ENCODE peak calls at places on chromosomes 4 and X, in ten cellular contexts. H is stimulated activated CD8-positive, alpha-beta memory T cell treated with anti-CD3 and anti-CD28 coated beads, Interleukin-2, amount 100 ng/mL, for 48 hours; R is IMR-90; M is globus pallidus; N is substantia nigra; Y is NCI-H774; A is nephron progenitor cell; O is AG04450; W is cerebellum; Q is HFF-Myc. P is an unnamed sample.

GRCh38 chrX:9465380-9466114 is 689 bp downstream of the TBL1X start:
- DNase-seq in W (no peak), H (no peak), R (no peak), Y (no peak), M (no peak), O (no peak), Q (no peak), N (peak; percentile 34), A (peak; percentile 29), P (no peak)

GRCh38 chr4:183080372-183081115 is 18.5 kb upstream of the WWC2 start:
- DNase-seq in Q (no peak), Y (no peak), M (no peak), H (no peak), N (no peak), A (no peak), W (peak; percentile 22), O (no peak), R (no peak), P (no peak)

GRCh38 chr4:185238261-185238681 is 28.9 kb downstream of the SNX25 start:
- DNase-seq in N (no peak), R (peak; percentile 84), O (peak; percentile 30), M (no peak), W (no peak), Q (no peak), Y (no peak), A (no peak), H (no peak), P (no peak)

GRCh38 chrX:14946721-14947120 is 73.5 kb downstream of the MOSPD2 start:
- DNase-seq in O (no peak), M (no peak), Y (no peak), R (no peak), A (no peak), N (no peak), W (no peak), Q (no peak), H (no peak), P (no peak)

GRCh38 chr4:3835527-3836040 is 69.4 kb downstream of the ADRA2C start:
- DNase-seq in O (no peak), Y (no peak), H (no peak), N (no peak), W (no peak), A (no peak), Q (no peak), R (no peak), M (no peak), P (no peak)

GRCh38 chr4:141686146-141686775 is 49.9 kb downstream of the IL15 start:
- DNase-seq in M (no peak), A (no peak), N (no peak), O (no peak), H (no peak), W (no peak), Q (peak; percentile 24), Y (no peak), R (peak; percentile 52), P (no peak)

GRCh38 chrX:20531667-20532066 is 265.0 kb upstream of the RPS6KA3 start:
- DNase-seq in O (no peak), R (peak; percentile 30), A (no peak), Q (no peak), H (no peak), W (no peak), N (no peak), Y (no peak), M (no peak), P (no peak)

GRCh38 chr4:45692131-45692530 is 431.7 kb downstream of the GABRG1 start:
- DNase-seq in Q (no peak), O (no peak), W (no peak), A (no peak), M (no peak), N (no peak), R (no peak), Y (no peak), H (no peak), P (no peak)

GRCh38 chr4:147586637-147587036 is 30.6 kb upstream of the TMEM184C start:
- DNase-seq in N (no peak), W (no peak), R (no peak), H (no peak), Q (no peak), Y (no peak), M (peak; percentile 24), O (no peak), A (no peak), P (no peak)

GRCh38 chrX:54446084-54446483 is 5.9 kb downstream of the TSR2 start:
- DNase-seq in M (no peak), Q (no peak), N (no peak), A (no peak), W (no peak), O (no peak), Y (no peak), H (no peak), R (no peak), P (no peak)

GRCh38 chr4:47519239-47519883 is 34.3 kb downstream of the ATP10D start:
- DNase-seq in R (no peak), W (no peak), Q (no peak), Y (no peak), M (no peak), N (no peak), H (no peak), O (no peak), A (no peak), P (no peak)

GRCh38 chr4:108172231-108172779 is 3.6 kb upstream of the LEF1 start:
- DNase-seq in M (no peak), O (no peak), H (peak; percentile 27), W (no peak), Y (no peak), Q (no peak), A (peak; percentile 72), N (no peak), R (no peak), P (no peak)

GRCh38 chr4:29770627-29771026 is 949.5 kb upstream of the PCDH7 start:
- DNase-seq in O (no peak), N (no peak), H (no peak), Y (no peak), R (peak; percentile 17), A (no peak), Q (no peak), W (no peak), M (no peak), P (no peak)

GRCh38 chr4:183220246-183220645 is 99.8 kb downstream of the CLDN22 start:
- DNase-seq in A (no peak), H (no peak), Y (no peak), N (no peak), O (no peak), Q (no peak), W (no peak), M (no peak), R (no peak), P (no peak)

GRCh38 chr4:29829067-29829466 is 891.1 kb upstream of the PCDH7 start:
- DNase-seq in O (no peak), W (no peak), Y (no peak), R (no peak), A (no peak), Q (no peak), H (no peak), N (no peak), M (no peak), P (no peak)

GRCh38 chr4:184647391-184648101 is 1.7 kb downstream of the CASP3 start:
- DNase-seq in A (no peak), R (peak; percentile 62), O (no peak), H (no peak), M (peak; percentile 15), N (no peak), Q (no peak), W (peak; percentile 19), Y (no peak), P (no peak)

GRCh38 chrX:10756365-10756915 is 136.1 kb upstream of the MID1 start:
- DNase-seq in Q (peak; percentile 52), A (no peak), W (no peak), Y (no peak), H (no peak), M (no peak), R (peak; percentile 92), N (no peak), O (peak; percentile 76), P (no peak)

GRCh38 chrX:71365356-71365875 is 741 bp upstream of the TAF1 start:
- DNase-seq in M (no peak), H (no peak), A (no peak), R (no peak), Y (no peak), Q (no peak), O (no peak), W (no peak), N (no peak), P (no peak)

GRCh38 chr4:38598489-38598888 is 65.5 kb upstream of the KLF3 start:
- DNase-seq in M (no peak), Q (no peak), H (no peak), O (no peak), W (no peak), R (no peak), Y (no peak), N (no peak), A (no peak), P (no peak)

GRCh38 chr4:186067757-186068385 is 1.1 kb upstream of the TLR3 start:
- DNase-seq in N (peak; percentile 79), M (peak; percentile 78), Y (peak; percentile 60), A (peak; percentile 15), W (peak; percentile 6), Q (peak; percentile 40), O (no peak), R (peak; percentile 19), H (no peak), P (peak; percentile 46)

GRCh38 chr4:108730579-108730978 is 32.3 kb downstream of the ETNPPL start:
- DNase-seq in W (no peak), Y (no peak), Q (peak; percentile 57), O (no peak), N (no peak), A (no peak), H (no peak), M (no peak), R (no peak), P (no peak)

GRCh38 chr4:111334356-111334755 is 711.5 kb upstream of the PITX2 start:
- DNase-seq in W (no peak), N (no peak), A (no peak), M (no peak), Q (no peak), R (peak; percentile 47), O (no peak), H (no peak), Y (no peak), P (no peak)

GRCh38 chrX:18873189-18873791 is 110.6 kb downstream of the PHKA2 start:
- DNase-seq in Y (no peak), H (peak; percentile 18), W (no peak), O (no peak), N (no peak), Q (peak; percentile 31), R (peak; percentile 61), A (no peak), M (no peak), P (no peak)

GRCh38 chrX:87805829-87806490 is 288.4 kb downstream of the KLHL4 start:
- DNase-seq in H (no peak), M (no peak), O (no peak), R (no peak), Y (no peak), N (no peak), Q (no peak), W (no peak), A (no peak), P (no peak)

GRCh38 chrX:78321809-78322208 is 5.6 kb downstream of the CYSLTR1 start:
- DNase-seq in N (no peak), R (no peak), Y (no peak), A (no peak), M (peak; percentile 16), Q (no peak), W (no peak), H (no peak), O (no peak), P (no peak)

GRCh38 chrX:148495156-148495555 is 5.3 kb upstream of the AFF2 start:
- DNase-seq in O (no peak), W (no peak), M (no peak), H (no peak), R (no peak), N (no peak), Q (no peak), Y (no peak), A (no peak), P (no peak)

GRCh38 chrX:1281511-1281910 is 12.9 kb downstream of the CSF2RA start:
- DNase-seq in N (no peak), A (no peak), M (no peak), H (no peak), O (no peak), W (no peak), Y (no peak), Q (peak; percentile 48), R (peak; percentile 14), P (no peak)

GRCh38 chr4:168200685-168201084 is 108.3 kb downstream of the ANXA10 start:
- DNase-seq in W (no peak), H (no peak), O (no peak), Q (no peak), Y (no peak), A (no peak), R (peak; percentile 61), M (no peak), N (no peak), P (no peak)